ENCODE peak calls at places on chromosomes 12 and 14, in seven cellular contexts. J is G401; A is mammary epithelial cell; V is H7; Y is T-cell; R is IMR-90; B is activated T-cell treated with anti-CD3 and anti-CD28 coated beads, Interleukin-2, amount 50 U/mL, for 72 hours. C is an unnamed sample.

GRCh38 chr14:68548194-68549056 is 244.4 kb downstream of the ZFP36L1 start:
- DNase-seq in J (no peak), A (peak), V (peak), Y (no peak), R (peak), B (no peak), C (no peak)

GRCh38 chr12:108046135-108046534 is 83.0 kb upstream of the WSCD2 start:
- DNase-seq in J (no peak), A (no peak), V (no peak), Y (no peak), R (no peak), B (no peak), C (no peak)

GRCh38 chr14:34912182-34912581 is 37.0 kb upstream of the BAZ1A start:
- DNase-seq in J (no peak), A (no peak), V (no peak), Y (no peak), R (no peak), B (no peak), C (no peak)

GRCh38 chr12:48105321-48105866 is 485 bp downstream of the SENP1 start:
- DNase-seq in J (peak), A (peak), V (no peak), Y (peak), R (peak), B (peak), C (peak)

GRCh38 chr12:77049767-77050353 is 15.5 kb downstream of the E2F7 start:
- DNase-seq in J (peak), A (peak), V (peak), Y (no peak), R (peak), B (peak), C (peak)

GRCh38 chr12:6891637-6892036 is 13.0 kb upstream of the LRRC23 start:
- DNase-seq in J (no peak), A (no peak), V (no peak), Y (no peak), R (no peak), B (no peak), C (no peak)

GRCh38 chr12:25376392-25376791 is 125.7 kb upstream of the KRAS start:
- DNase-seq in J (no peak), A (no peak), V (no peak), Y (no peak), R (no peak), B (no peak), C (no peak)

GRCh38 chr12:3752741-3753486 is at the start of gene CRACR2A:
- DNase-seq in J (no peak), A (no peak), V (peak), Y (peak), R (peak), B (peak), C (peak)

GRCh38 chr14:38992067-38992835 is 110.8 kb downstream of the SEC23A start:
- DNase-seq in J (no peak), A (no peak), V (no peak), Y (no peak), R (no peak), B (no peak), C (no peak)

GRCh38 chr12:121793836-121794531 is 496 bp upstream of the RHOF start:
- DNase-seq in J (peak), A (peak), V (peak), Y (peak), R (peak), B (peak), C (peak)

GRCh38 chr12:76784600-76785051 is 20.7 kb downstream of the ZDHHC17 start:
- DNase-seq in J (peak), A (peak), V (no peak), Y (no peak), R (peak), B (no peak), C (no peak)

GRCh38 chr12:124509676-124510300 is 57.6 kb downstream of the NCOR2 start:
- DNase-seq in J (peak), A (peak), V (peak), Y (no peak), R (peak), B (no peak), C (no peak)

GRCh38 chr12:6826734-6827436 is 1.3 kb upstream of the P3H3 start:
- DNase-seq in J (no peak), A (no peak), V (peak), Y (no peak), R (no peak), B (no peak), C (no peak)

GRCh38 chr14:55122441-55122986 is 6.5 kb upstream of the LGALS3 start:
- DNase-seq in J (no peak), A (no peak), V (no peak), Y (no peak), R (peak), B (no peak), C (no peak)

GRCh38 chr12:66661357-66661756 is 17.5 kb downstream of the GRIP1 start:
- DNase-seq in J (no peak), A (no peak), V (no peak), Y (no peak), R (no peak), B (no peak), C (no peak)

GRCh38 chr14:100692859-100693558 is 33.7 kb upstream of the DLK1 start:
- DNase-seq in J (no peak), A (peak), V (no peak), Y (no peak), R (peak), B (no peak), C (no peak)

GRCh38 chr12:43776498-43776897 is 17.7 kb downstream of the IRAK4 start:
- DNase-seq in J (peak), A (peak), V (peak), Y (peak), R (peak), B (no peak), C (no peak)

GRCh38 chr14:77554816-77555599 is 56.4 kb upstream of the ISM2 start:
- DNase-seq in J (no peak), A (no peak), V (no peak), Y (no peak), R (no peak), B (no peak), C (no peak)

GRCh38 chr12:15268927-15269552 is 47.8 kb upstream of the RERG start:
- DNase-seq in J (peak), A (peak), V (peak), Y (peak), R (peak), B (peak), C (peak)

GRCh38 chr14:51652168-51653095 is 722 bp downstream of the FRMD6 start:
- DNase-seq in J (peak), A (no peak), V (peak), Y (no peak), R (no peak), B (peak), C (peak)

GRCh38 chr12:111444314-111444705 is 38.6 kb downstream of the SH2B3 start:
- DNase-seq in J (no peak), A (peak), V (no peak), Y (no peak), R (no peak), B (peak), C (peak)

GRCh38 chr12:53217049-53217929 is 10.2 kb upstream of the ITGB7 start:
- DNase-seq in J (no peak), A (peak), V (peak), Y (no peak), R (no peak), B (peak), C (peak)

GRCh38 chr12:13197526-13198141 is 1.1 kb downstream of the EMP1 start:
- DNase-seq in J (no peak), A (no peak), V (no peak), Y (no peak), R (peak), B (no peak), C (no peak)

GRCh38 chr14:103878180-103878579 is 30.8 kb upstream of the PPP1R13B start:
- DNase-seq in J (no peak), A (no peak), V (no peak), Y (no peak), R (no peak), B (no peak), C (no peak)

GRCh38 chr12:84508325-84508861 is 404.2 kb downstream of the SLC6A15 start:
- DNase-seq in J (no peak), A (peak), V (no peak), Y (no peak), R (peak), B (no peak), C (no peak)

GRCh38 chr14:89721991-89722390 is 232.5 kb downstream of the EFCAB11 start:
- DNase-seq in J (no peak), A (no peak), V (no peak), Y (no peak), R (no peak), B (no peak), C (no peak)

GRCh38 chr12:16347391-16348298 is at the start of gene MGST1:
- DNase-seq in J (peak), A (peak), V (peak), Y (no peak), R (peak), B (no peak), C (no peak)

GRCh38 chr12:55717397-55718007 is 1.7 kb downstream of the BLOC1S1 start:
- DNase-seq in J (no peak), A (peak), V (peak), Y (no peak), R (peak), B (peak), C (no peak)

GRCh38 chr12:30725739-30726138 is 29.0 kb downstream of the CAPRIN2 start:
- DNase-seq in J (no peak), A (peak), V (no peak), Y (no peak), R (peak), B (no peak), C (no peak)

GRCh38 chr14:88667555-88668273 is 104.9 kb downstream of the ZC3H14 start:
- DNase-seq in J (peak), A (peak), V (peak), Y (peak), R (peak), B (peak), C (peak)

GRCh38 chr14:105026789-105027563 is 6.1 kb upstream of the CDCA4 start:
- DNase-seq in J (no peak), A (no peak), V (no peak), Y (no peak), R (peak), B (no peak), C (no peak)

C was measured in immature natural killer cell.